ENCODE peak calls at places on chromosomes 5 and 9, in seven cellular contexts. X, K, I, V, C, B and S are unnamed samples.

GRCh38 chr9:110251212-110251611 is 5.1 kb downstream of the TXN start:
- DNase-seq in X (no peak), K (no peak), I (no peak), V (no peak), C (no peak), B (peak; percentile 0), S (no peak)

GRCh38 chr5:142385194-142385593 is 60.4 kb upstream of the SPRY4 start:
- DNase-seq in X (peak; percentile 90), K (peak; percentile 87), I (no peak), V (no peak), C (no peak), B (peak; percentile 75), S (peak; percentile 79)

GRCh38 chr9:18896531-18897179 is 136.4 kb downstream of the SAXO1 start:
- DNase-seq in X (no peak), K (no peak), I (no peak), V (no peak), C (no peak), B (no peak), S (no peak)

GRCh38 chr9:124658165-124659017 is 112.7 kb downstream of the NR6A1 start:
- DNase-seq in X (peak; percentile 93), K (peak; percentile 97), I (peak; percentile 58), V (peak; percentile 78), C (peak; percentile 74), B (peak; percentile 97), S (peak; percentile 68)

GRCh38 chr9:116939605-116940004 is 252.5 kb downstream of the TRIM32 start:
- DNase-seq in X (no peak), K (peak; percentile 89), I (no peak), V (no peak), C (no peak), B (peak; percentile 35), S (no peak)

GRCh38 chr5:55671975-55672374 is 40.1 kb downstream of the SLC38A9 start:
- DNase-seq in X (no peak), K (no peak), I (no peak), V (no peak), C (no peak), B (no peak), S (no peak)

GRCh38 chr5:97534166-97534565 is 351.1 kb upstream of the RIOK2 start:
- DNase-seq in X (peak; percentile 87), K (peak; percentile 94), I (no peak), V (no peak), C (no peak), B (peak; percentile 90), S (peak; percentile 89)

GRCh38 chr9:134557331-134557730 is 84.3 kb upstream of the COL5A1 start:
- DNase-seq in X (no peak), K (no peak), I (no peak), V (peak; percentile 39), C (peak; percentile 12), B (no peak), S (peak; percentile 77)

GRCh38 chr9:99855467-99856176 is 33.9 kb downstream of the NR4A3 start:
- DNase-seq in X (no peak), K (no peak), I (no peak), V (no peak), C (no peak), B (no peak), S (no peak)

GRCh38 chr5:170434953-170435605 is 45.9 kb upstream of the KCNMB1 start:
- DNase-seq in X (peak; percentile 69), K (peak; percentile 37), I (peak; percentile 52), V (peak; percentile 89), C (peak; percentile 77), B (peak; percentile 49), S (peak; percentile 83)

GRCh38 chr9:89412951-89413350 is 85.0 kb downstream of the SEMA4D start:
- DNase-seq in X (no peak), K (no peak), I (no peak), V (no peak), C (no peak), B (no peak), S (no peak)
- H3K27ac ChIP-seq in X (no peak overlapping the region), K (no peak overlapping the region), I (no peak overlapping the region), V (no peak overlapping the region), C (no peak overlapping the region), B (no peak overlapping the region), S (no peak overlapping the region)

GRCh38 chr9:115425614-115426013 is 307.7 kb upstream of the TNC start:
- DNase-seq in X (no peak), K (no peak), I (no peak), V (no peak), C (no peak), B (no peak), S (no peak)

GRCh38 chr9:115422932-115423440 is 305.0 kb upstream of the TNC start:
- DNase-seq in X (no peak), K (no peak), I (no peak), V (peak; percentile 77), C (no peak), B (no peak), S (peak; percentile 19)

GRCh38 chr9:115423646-115424045 is 305.7 kb upstream of the TNC start:
- DNase-seq in X (no peak), K (no peak), I (no peak), V (no peak), C (no peak), B (no peak), S (no peak)
- H3K9me3 ChIP-seq in X (no peaks in the 10 kb centered on the region), K (peaks cover 12% of the 10 kb centered on the region), I (peaks cover 9% of the 10 kb centered on the region), V (no peaks in the 10 kb centered on the region), C (no peaks in the 10 kb centered on the region), B (peaks cover 15% of the 10 kb centered on the region), S (no peaks in the 10 kb centered on the region)

GRCh38 chr9:86573886-86574285 is 219.7 kb upstream of the TUT7 start:
- DNase-seq in X (peak; percentile 74), K (peak; percentile 53), I (no peak), V (no peak), C (no peak), B (no peak), S (peak; percentile 91)

GRCh38 chr9:86575137-86575536 is 220.9 kb upstream of the TUT7 start:
- DNase-seq in X (no peak), K (no peak), I (no peak), V (no peak), C (no peak), B (no peak), S (no peak)

GRCh38 chr9:86578722-86579121 is 224.5 kb upstream of the TUT7 start:
- DNase-seq in X (no peak), K (no peak), I (no peak), V (no peak), C (no peak), B (no peak), S (no peak)

GRCh38 chr9:86577420-86578333 is 223.5 kb upstream of the TUT7 start:
- DNase-seq in X (no peak), K (no peak), I (no peak), V (no peak), C (no peak), B (no peak), S (no peak)

DNA sequence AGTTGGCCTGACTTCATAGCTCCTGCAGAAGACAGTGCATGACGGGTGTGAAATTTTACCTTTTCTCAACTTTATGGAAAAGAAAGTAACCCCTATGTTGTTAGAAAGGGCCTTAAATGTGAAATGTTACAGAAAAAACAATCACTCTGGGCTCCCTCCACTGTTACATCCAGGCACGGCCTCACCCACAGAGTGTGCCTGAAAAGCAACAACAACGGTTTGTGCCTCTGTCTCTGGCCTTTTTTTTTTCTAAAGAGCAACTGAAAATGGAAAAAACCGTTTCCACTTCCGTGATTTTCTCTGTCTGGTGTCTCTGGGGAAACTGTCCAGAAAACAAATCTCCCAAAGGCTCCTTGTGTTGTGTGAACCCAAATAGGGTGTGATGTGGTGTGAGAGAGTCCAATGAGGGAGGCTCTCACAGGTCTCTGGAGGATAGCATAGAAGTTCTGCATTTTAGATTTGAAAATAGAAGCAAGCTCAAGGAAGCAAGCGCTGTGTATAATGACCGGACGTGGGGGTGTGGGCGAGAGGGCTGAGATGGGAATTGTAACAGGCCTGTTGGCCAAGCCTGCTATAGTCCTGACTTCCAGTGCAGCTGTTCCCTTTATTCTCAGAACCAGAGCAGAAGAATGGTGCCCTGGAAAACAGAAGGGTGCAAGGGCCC is 221.7 kb upstream of the TUT7 start:
- DNase-seq in X (no peak), K (no peak), I (peak; percentile 39), V (no peak), C (no peak), B (no peak), S (no peak)
- H3K4me3 ChIP-seq in X (no peak overlapping the region), K (no peak overlapping the region), I (no peak overlapping the region), V (no peak overlapping the region), C (no peak overlapping the region), B (no peak overlapping the region), S (no peak overlapping the region)

GRCh38 chr9:123267481-123268239 is 726 bp downstream of the STRBP start:
- DNase-seq in X (no peak), K (no peak), I (peak; percentile 18), V (no peak), C (peak; percentile 71), B (no peak), S (peak; percentile 59)

GRCh38 chr9:123268950-123269302 is 540 bp upstream of the STRBP start:
- DNase-seq in X (no peak), K (no peak), I (no peak), V (no peak), C (no peak), B (no peak), S (no peak)

GRCh38 chr9:123265833-123266232 is 2.6 kb downstream of the STRBP start:
- DNase-seq in X (no peak), K (no peak), I (no peak), V (no peak), C (no peak), B (no peak), S (peak; percentile 80)

GRCh38 chr9:123268240-123268949 is at the start of gene STRBP:
- DNase-seq in X (peak; percentile 94), K (peak; percentile 61), I (peak; percentile 90), V (peak; percentile 97), C (peak; percentile 96), B (peak; percentile 81), S (peak; percentile 100)

GRCh38 chr9:123266655-123267421 is 1.5 kb downstream of the STRBP start:
- DNase-seq in X (no peak), K (no peak), I (no peak), V (no peak), C (no peak), B (no peak), S (peak; percentile 81)
- H3K27ac ChIP-seq in X (no peak overlapping the region), K (no peak overlapping the region), I (no peak overlapping the region), V (no peak overlapping the region), C (no peak overlapping the region), B (no peak overlapping the region), S (no peak overlapping the region)

DNA sequence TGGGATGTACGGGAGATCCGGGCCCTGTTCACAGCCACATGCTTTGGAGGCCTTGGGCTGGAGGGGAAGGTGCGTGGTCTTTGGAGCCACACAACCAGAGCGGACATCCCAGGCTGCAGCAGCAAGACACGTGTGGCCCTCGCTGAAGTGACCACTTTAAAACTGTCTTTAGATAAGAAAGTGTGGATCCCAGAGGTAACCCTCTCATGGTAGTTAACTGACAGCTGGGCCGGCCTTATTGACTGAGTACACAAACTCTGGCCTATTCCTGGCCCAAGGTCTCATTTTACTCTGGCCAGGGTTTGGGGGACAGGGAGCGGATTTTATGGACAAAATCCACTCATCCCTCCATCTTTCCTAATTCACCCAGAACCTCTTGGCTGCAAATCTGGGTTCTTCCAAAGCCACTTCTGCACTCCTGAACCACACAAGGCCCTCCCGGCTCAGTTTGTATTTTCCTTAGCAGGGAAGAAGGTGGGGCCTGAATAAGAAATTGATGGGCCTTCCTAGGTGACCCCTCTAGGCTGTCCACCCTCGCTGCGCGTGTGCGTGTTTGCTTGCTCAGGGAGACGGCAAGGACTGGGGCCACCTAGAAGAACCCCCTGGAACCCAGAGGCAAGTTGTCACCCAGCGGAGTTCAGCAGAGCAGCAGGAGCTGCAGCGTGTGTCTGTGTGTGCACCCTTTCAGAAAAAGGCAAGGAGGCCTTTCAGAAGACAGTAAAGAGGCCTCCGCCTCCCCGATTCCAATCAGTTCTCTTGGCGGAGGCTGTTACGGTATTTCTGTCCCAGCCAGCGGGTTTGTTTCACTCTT is 73.3 kb upstream of the ORM1 start:
- DNase-seq in X (peak; percentile 5), K (no peak), I (no peak), V (no peak), C (no peak), B (no peak), S (no peak)
- H3K9me3 ChIP-seq in X (no peaks in the 10 kb centered on the region), K (no peaks in the 10 kb centered on the region), I (no peaks in the 10 kb centered on the region), V (no peaks in the 10 kb centered on the region), C (no peaks in the 10 kb centered on the region), B (no peaks in the 10 kb centered on the region), S (no peaks in the 10 kb centered on the region)

GRCh38 chr5:132076983-132077382 is 3.4 kb downstream of the CSF2 start:
- DNase-seq in X (no peak), K (no peak), I (no peak), V (peak; percentile 58), C (no peak), B (no peak), S (peak; percentile 73)
- H3K4me3 ChIP-seq in X (no peak overlapping the region), K (no peak overlapping the region), I (no peak overlapping the region), V (no peak overlapping the region), C (no peak overlapping the region), B (no peak overlapping the region), S (no peak overlapping the region)